ENCODE peak calls at places on chromosomes 3 and 15, in five cellular contexts. One of them, this sample, is unnamed.
A peak's percentile ranks its signal among the peaks of the same experiment; 100 is the strongest.

GRCh38 chr15:36501063-36501678 is 78.3 kb upstream of the CDIN1 start:
- DNase-seq in EH: peak; percentile 76
- DNase-seq in activated CD8-positive, alpha-beta memory T cell treated with anti-CD3 and anti-CD28 coated beads for 48 hours: no peak
- DNase-seq in AG10803: peak; percentile 76
- DNase-seq in dorsolateral prefrontal cortex: no peak
- DNase-seq in this sample: no peak

GRCh38 chr15:81492303-81492702 is 118.3 kb upstream of the TMC3 start:
- DNase-seq in EH: peak; percentile 27
- DNase-seq in activated CD8-positive, alpha-beta memory T cell treated with anti-CD3 and anti-CD28 coated beads for 48 hours: no peak
- DNase-seq in AG10803: peak; percentile 52
- DNase-seq in dorsolateral prefrontal cortex: no peak
- DNase-seq in this sample: no peak

GRCh38 chr3:112464264-112464663 is 35.0 kb downstream of the BTLA start:
- DNase-seq in EH: peak; percentile 4
- DNase-seq in activated CD8-positive, alpha-beta memory T cell treated with anti-CD3 and anti-CD28 coated beads for 48 hours: no peak
- DNase-seq in AG10803: no peak
- DNase-seq in dorsolateral prefrontal cortex: no peak
- DNase-seq in this sample: no peak

GRCh38 chr3:42498791-42499477 is 3.5 kb upstream of the VIPR1 start:
- DNase-seq in EH: no peak
- DNase-seq in activated CD8-positive, alpha-beta memory T cell treated with anti-CD3 and anti-CD28 coated beads for 48 hours: no peak
- DNase-seq in AG10803: no peak
- DNase-seq in dorsolateral prefrontal cortex: peak; percentile 81
- DNase-seq in this sample: no peak

GRCh38 chr15:58505581-58505980 is 73.8 kb downstream of the LIPC start:
- DNase-seq in EH: peak; percentile 62
- DNase-seq in activated CD8-positive, alpha-beta memory T cell treated with anti-CD3 and anti-CD28 coated beads for 48 hours: no peak
- DNase-seq in AG10803: peak; percentile 50
- DNase-seq in dorsolateral prefrontal cortex: no peak
- DNase-seq in this sample: no peak

GRCh38 chr3:113441051-113441770 is at the start of gene CFAP44:
- DNase-seq in EH: peak; percentile 81
- DNase-seq in activated CD8-positive, alpha-beta memory T cell treated with anti-CD3 and anti-CD28 coated beads for 48 hours: peak; percentile 26
- DNase-seq in AG10803: peak; percentile 8
- DNase-seq in dorsolateral prefrontal cortex: peak; percentile 76
- DNase-seq in this sample: peak; percentile 58

GRCh38 chr3:143158549-143158988 is 39.0 kb downstream of the CHST2 start:
- DNase-seq in EH: peak; percentile 88
- DNase-seq in activated CD8-positive, alpha-beta memory T cell treated with anti-CD3 and anti-CD28 coated beads for 48 hours: no peak
- DNase-seq in AG10803: peak; percentile 54
- DNase-seq in dorsolateral prefrontal cortex: no peak
- DNase-seq in this sample: peak; percentile 13

GRCh38 chr15:81945014-81945615 is 100.7 kb downstream of the MEX3B start:
- DNase-seq in EH: no peak
- DNase-seq in activated CD8-positive, alpha-beta memory T cell treated with anti-CD3 and anti-CD28 coated beads for 48 hours: no peak
- DNase-seq in AG10803: no peak
- DNase-seq in dorsolateral prefrontal cortex: no peak
- DNase-seq in this sample: no peak

GRCh38 chr3:140753865-140754754 is 76.2 kb downstream of the TRIM42 start:
- DNase-seq in EH: no peak
- DNase-seq in activated CD8-positive, alpha-beta memory T cell treated with anti-CD3 and anti-CD28 coated beads for 48 hours: no peak
- DNase-seq in AG10803: no peak
- DNase-seq in dorsolateral prefrontal cortex: no peak
- DNase-seq in this sample: no peak

GRCh38 chr3:42491876-42492507 is 10.5 kb upstream of the VIPR1 start:
- DNase-seq in EH: no peak
- DNase-seq in activated CD8-positive, alpha-beta memory T cell treated with anti-CD3 and anti-CD28 coated beads for 48 hours: no peak
- DNase-seq in AG10803: no peak
- DNase-seq in dorsolateral prefrontal cortex: no peak
- DNase-seq in this sample: no peak

GRCh38 chr3:50251220-50251619 is 15.2 kb downstream of the GNAI2 start:
- DNase-seq in EH: peak; percentile 91
- DNase-seq in activated CD8-positive, alpha-beta memory T cell treated with anti-CD3 and anti-CD28 coated beads for 48 hours: no peak
- DNase-seq in AG10803: peak; percentile 68
- DNase-seq in dorsolateral prefrontal cortex: no peak
- DNase-seq in this sample: peak; percentile 45

GRCh38 chr3:42118762-42119361 is 27.7 kb downstream of the TRAK1 start:
- DNase-seq in EH: peak; percentile 50
- DNase-seq in activated CD8-positive, alpha-beta memory T cell treated with anti-CD3 and anti-CD28 coated beads for 48 hours: no peak
- DNase-seq in AG10803: no peak
- DNase-seq in dorsolateral prefrontal cortex: peak; percentile 54
- DNase-seq in this sample: peak; percentile 27

This sample was measured in stimulated activated naive CD8-positive, alpha-beta T cell treated with anti-CD3 and anti-CD28 coated beads, Interleukin-15, Interleukin-2, amounts not matched to agents 100 U/mL and 50 U/mL, for 24 hours.